ENCODE peak calls at places on chromosomes 11 and 22, in ten cellular contexts. P is central memory CD4-positive, alpha-beta T cell; L is stimulated activated CD8-positive, alpha-beta memory T cell treated with anti-CD3 and anti-CD28 coated beads, Interleukin-12 subunit alpha, Interleukin-12 subunit beta, amount 100 ng/mL, for 4 hours; B is iris pigment epithelial cell; Q is retina; A is hippocampal formation; H is cardiac muscle cell; D is H9; I is NB4; V is nephron progenitor cell. F is an unnamed sample.

GRCh38 chr11:86748296-86748695 is 52.0 kb upstream of the PRSS23 start:
- DNase-seq in A (no peak), Q (no peak), H (no peak), P (no peak), I (no peak), L (no peak), D (no peak), B (peak; percentile 69), V (no peak), F (no peak)

GRCh38 chr11:78562398-78562797 is 12.3 kb downstream of the NARS2 start:
- DNase-seq in L (no peak), D (no peak), V (no peak), P (no peak), A (no peak), Q (no peak), B (peak; percentile 72), I (no peak), H (no peak), F (no peak)

GRCh38 chr22:11628651-11629511 is 3899.1 kb upstream of the OR11H1 start:
- DNase-seq in V (no peak), B (no peak), L (no peak), D (no peak), Q (no peak), P (no peak), I (no peak), H (no peak), A (no peak), F (no peak)

GRCh38 chr11:27722117-27722844 is 22.0 kb upstream of the BDNF start:
- DNase-seq in H (peak; percentile 35), A (no peak), B (peak; percentile 72), I (no peak), P (no peak), D (peak; percentile 69), V (peak; percentile 55), L (no peak), Q (peak; percentile 70), F (peak; percentile 31)

GRCh38 chr11:36729765-36730164 is 131.7 kb upstream of the RAG2 start:
- DNase-seq in B (no peak), L (no peak), Q (no peak), A (no peak), I (no peak), H (no peak), P (no peak), D (no peak), V (no peak), F (no peak)

GRCh38 chr11:69480547-69481392 is 693 bp upstream of the LINC01488 start:
- DNase-seq in P (no peak), I (no peak), D (no peak), V (no peak), A (no peak), L (no peak), B (peak; percentile 16), Q (peak; percentile 28), H (no peak), F (no peak)

GRCh38 chr11:102139081-102139498 is 28.8 kb downstream of the YAP1 start:
- DNase-seq in B (peak; percentile 73), H (peak; percentile 69), D (no peak), I (no peak), V (no peak), L (no peak), Q (no peak), P (no peak), A (no peak), F (no peak)

GRCh38 chr11:119461250-119461963 is 38.4 kb upstream of the THY1 start:
- DNase-seq in I (no peak), D (no peak), H (no peak), A (no peak), P (no peak), V (no peak), L (no peak), Q (no peak), B (no peak), F (no peak)

GRCh38 chr11:73996161-73996747 is 12.6 kb downstream of the UCP3 start:
- DNase-seq in H (no peak), L (no peak), B (no peak), I (no peak), D (no peak), Q (no peak), A (no peak), P (no peak), V (no peak), F (no peak)

GRCh38 chr11:762421-763072 is 14.7 kb downstream of the GATD1 start:
- DNase-seq in Q (no peak), P (no peak), H (no peak), D (peak; percentile 70), V (no peak), I (peak; percentile 76), B (peak; percentile 87), L (no peak), A (peak; percentile 55), F (peak; percentile 55)

GRCh38 chr11:28834877-28835276 is 726.7 kb downstream of the METTL15 start:
- DNase-seq in P (no peak), A (no peak), L (no peak), Q (no peak), I (no peak), V (no peak), H (no peak), B (peak; percentile 93), D (no peak), F (no peak)

GRCh38 chr11:77213589-77214428 is 85.8 kb downstream of the MYO7A start:
- DNase-seq in B (no peak), A (no peak), P (no peak), I (no peak), V (no peak), L (no peak), H (no peak), D (no peak), Q (no peak), F (no peak)

GRCh38 chr22:30014244-30014643 is 66.0 kb upstream of the HORMAD2 start:
- DNase-seq in D (no peak), V (no peak), B (no peak), P (no peak), A (no peak), I (no peak), Q (no peak), H (no peak), L (no peak), F (peak; percentile 50)

GRCh38 chr22:47282851-47283250 is 520.4 kb downstream of the TBC1D22A start:
- DNase-seq in I (no peak), L (no peak), D (no peak), H (no peak), B (no peak), Q (no peak), P (no peak), A (no peak), V (no peak), F (no peak)

GRCh38 chr22:26983311-26983710 is 325.9 kb downstream of the MIAT start:
- DNase-seq in V (no peak), D (no peak), I (no peak), B (no peak), H (no peak), A (no peak), L (no peak), Q (no peak), P (no peak), F (no peak)

GRCh38 chr11:115334932-115335788 is 169.1 kb downstream of the CADM1 start:
- DNase-seq in L (no peak), H (peak; percentile 34), I (peak; percentile 33), D (no peak), A (no peak), P (no peak), B (peak; percentile 31), Q (no peak), V (no peak), F (peak; percentile 16)

GRCh38 chr11:20084921-20085814 is 75.1 kb downstream of the DBX1 start:
- DNase-seq in L (no peak), I (no peak), B (no peak), Q (no peak), P (no peak), V (no peak), H (no peak), D (no peak), A (no peak), F (no peak)

GRCh38 chr11:76123243-76123642 is 83.1 kb downstream of the WNT11 start:
- DNase-seq in A (no peak), Q (no peak), D (no peak), H (no peak), V (no peak), I (no peak), L (no peak), B (peak; percentile 15), P (no peak), F (peak; percentile 18)

GRCh38 chr11:36222755-36223635 is 66.2 kb downstream of the COMMD9 start:
- DNase-seq in D (no peak), A (no peak), H (no peak), I (no peak), B (no peak), P (no peak), Q (peak; percentile 59), V (no peak), L (no peak), F (no peak)

GRCh38 chr11:119363874-119364590 is 17.5 kb downstream of the USP2 start:
- DNase-seq in V (peak; percentile 80), A (peak; percentile 52), Q (no peak), B (no peak), L (peak; percentile 49), I (no peak), H (peak; percentile 85), P (peak; percentile 47), D (no peak), F (no peak)

GRCh38 chr11:103112364-103112763 is 3.1 kb downstream of the DYNC2H1 start:
- DNase-seq in I (no peak), D (no peak), B (no peak), A (no peak), V (no peak), H (no peak), Q (no peak), L (no peak), P (no peak), F (no peak)

GRCh38 chr11:3198815-3199214 is 19.8 kb downstream of the MRGPRG start:
- DNase-seq in V (no peak), L (no peak), Q (no peak), P (no peak), D (no peak), I (no peak), A (no peak), B (no peak), H (no peak), F (no peak)

GRCh38 chr22:39010946-39011625 is 3.0 kb upstream of the APOBEC3C start:
- DNase-seq in B (no peak), L (no peak), A (no peak), H (no peak), Q (no peak), I (no peak), P (no peak), V (no peak), D (no peak), F (no peak)

GRCh38 chr11:127470485-127470884 is 469.9 kb upstream of the KIRREL3 start:
- DNase-seq in Q (no peak), L (no peak), V (peak; percentile 31), A (no peak), H (peak; percentile 39), B (peak; percentile 0), P (no peak), D (no peak), I (peak; percentile 26), F (peak; percentile 4)

GRCh38 chr11:118933486-118933885 is 7.8 kb upstream of the BCL9L start:
- DNase-seq in L (no peak), I (no peak), B (no peak), A (no peak), P (no peak), Q (no peak), H (peak; percentile 54), V (no peak), D (no peak), F (no peak)

GRCh38 chr11:120079750-120080610 is 57.9 kb downstream of the TRIM29 start:
- DNase-seq in I (peak; percentile 32), H (no peak), A (no peak), B (no peak), Q (no peak), L (no peak), P (no peak), D (peak; percentile 61), V (no peak), F (no peak)

GRCh38 chr11:31995525-31996123 is 95.2 kb upstream of the RCN1 start:
- DNase-seq in A (no peak), V (no peak), L (no peak), B (peak; percentile 33), I (peak; percentile 20), P (peak; percentile 10), Q (peak; percentile 52), D (no peak), H (no peak), F (no peak)

GRCh38 chr11:125056931-125057330 is 6.2 kb upstream of the SLC37A2 start:
- DNase-seq in A (no peak), P (no peak), Q (no peak), I (no peak), B (no peak), H (no peak), V (no peak), D (no peak), L (no peak), F (no peak)

F was measured in KBM-7.